ENCODE peak calls at places on chromosome 12, in ten cellular contexts. One of them, this sample, is unnamed.

GRCh38 chr12:121214855-121215745 is 5.2 kb downstream of the P2RX4 start:
- DNase-seq in HepG2: peak; percentile 38
- DNase-seq in hippocampal formation: no peak
- DNase-seq in GM12892: no peak
- DNase-seq in activated gamma-delta T cell: no peak
- DNase-seq in progenitor cell of endocrine pancreas: no peak
- DNase-seq in HuH-7: no peak
- DNase-seq in EL: peak; percentile 93
- DNase-seq in HTR-8/SVneo: peak; percentile 64
- DNase-seq in T-helper 2 cell: no peak
- DNase-seq in this sample: no peak

GRCh38 chr12:75722714-75723200 is 211.3 kb upstream of the KRR1 start:
- DNase-seq in HepG2: peak; percentile 67
- DNase-seq in hippocampal formation: peak; percentile 45
- DNase-seq in GM12892: no peak
- DNase-seq in activated gamma-delta T cell: no peak
- DNase-seq in progenitor cell of endocrine pancreas: no peak
- DNase-seq in HuH-7: no peak
- DNase-seq in EL: peak; percentile 86
- DNase-seq in HTR-8/SVneo: peak; percentile 56
- DNase-seq in T-helper 2 cell: no peak
- DNase-seq in this sample: peak; percentile 13

GRCh38 chr12:50537538-50537919 is 32.7 kb downstream of the DIP2B start:
- DNase-seq in HepG2: no peak
- DNase-seq in hippocampal formation: no peak
- DNase-seq in GM12892: no peak
- DNase-seq in activated gamma-delta T cell: no peak
- DNase-seq in progenitor cell of endocrine pancreas: no peak
- DNase-seq in HuH-7: no peak
- DNase-seq in EL: peak; percentile 85
- DNase-seq in HTR-8/SVneo: peak; percentile 66
- DNase-seq in T-helper 2 cell: no peak
- DNase-seq in this sample: no peak

GRCh38 chr12:72974954-72975555 is 702.9 kb downstream of the TRHDE start:
- DNase-seq in HepG2: no peak
- DNase-seq in hippocampal formation: no peak
- DNase-seq in GM12892: no peak
- DNase-seq in activated gamma-delta T cell: no peak
- DNase-seq in progenitor cell of endocrine pancreas: no peak
- DNase-seq in HuH-7: no peak
- DNase-seq in EL: no peak
- DNase-seq in HTR-8/SVneo: no peak
- DNase-seq in T-helper 2 cell: no peak
- DNase-seq in this sample: no peak

GRCh38 chr12:94186461-94187237 is 38.3 kb downstream of the PLXNC1 start:
- DNase-seq in HepG2: no peak
- DNase-seq in hippocampal formation: peak; percentile 72
- DNase-seq in GM12892: no peak
- DNase-seq in activated gamma-delta T cell: no peak
- DNase-seq in progenitor cell of endocrine pancreas: peak; percentile 39
- DNase-seq in HuH-7: no peak
- DNase-seq in EL: peak; percentile 67
- DNase-seq in HTR-8/SVneo: no peak
- DNase-seq in T-helper 2 cell: no peak
- DNase-seq in this sample: no peak

GRCh38 chr12:122202017-122202416 is 1.5 kb upstream of the B3GNT4 start:
- DNase-seq in HepG2: no peak
- DNase-seq in hippocampal formation: no peak
- DNase-seq in GM12892: no peak
- DNase-seq in activated gamma-delta T cell: no peak
- DNase-seq in progenitor cell of endocrine pancreas: no peak
- DNase-seq in HuH-7: no peak
- DNase-seq in EL: no peak
- DNase-seq in HTR-8/SVneo: no peak
- DNase-seq in T-helper 2 cell: no peak
- DNase-seq in this sample: no peak

GRCh38 chr12:64452559-64453329 is 824 bp downstream of the TBK1 start:
- DNase-seq in HepG2: peak; percentile 52
- DNase-seq in hippocampal formation: no peak
- DNase-seq in GM12892: no peak
- DNase-seq in activated gamma-delta T cell: no peak
- DNase-seq in progenitor cell of endocrine pancreas: no peak
- DNase-seq in HuH-7: peak; percentile 37
- DNase-seq in EL: peak; percentile 77
- DNase-seq in HTR-8/SVneo: peak; percentile 62
- DNase-seq in T-helper 2 cell: no peak
- DNase-seq in this sample: no peak

GRCh38 chr12:12398026-12398859 is 41.4 kb downstream of the BORCS5 start:
- DNase-seq in HepG2: peak; percentile 89
- DNase-seq in hippocampal formation: no peak
- DNase-seq in GM12892: no peak
- DNase-seq in activated gamma-delta T cell: no peak
- DNase-seq in progenitor cell of endocrine pancreas: no peak
- DNase-seq in HuH-7: peak; percentile 27
- DNase-seq in EL: peak; percentile 94
- DNase-seq in HTR-8/SVneo: peak; percentile 53
- DNase-seq in T-helper 2 cell: no peak
- DNase-seq in this sample: no peak

GRCh38 chr12:109763201-109763841 is 49.7 kb downstream of the FAM222A start:
- DNase-seq in HepG2: no peak
- DNase-seq in hippocampal formation: no peak
- DNase-seq in GM12892: no peak
- DNase-seq in activated gamma-delta T cell: no peak
- DNase-seq in progenitor cell of endocrine pancreas: no peak
- DNase-seq in HuH-7: no peak
- DNase-seq in EL: peak; percentile 77
- DNase-seq in HTR-8/SVneo: no peak
- DNase-seq in T-helper 2 cell: no peak
- DNase-seq in this sample: no peak

GRCh38 chr12:10395390-10395998 is 5.7 kb upstream of the KLRK1 start:
- DNase-seq in HepG2: peak; percentile 85
- DNase-seq in hippocampal formation: no peak
- DNase-seq in GM12892: no peak
- DNase-seq in activated gamma-delta T cell: no peak
- DNase-seq in progenitor cell of endocrine pancreas: no peak
- DNase-seq in HuH-7: peak; percentile 52
- DNase-seq in EL: peak; percentile 92
- DNase-seq in HTR-8/SVneo: peak; percentile 45
- DNase-seq in T-helper 2 cell: no peak
- DNase-seq in this sample: no peak

GRCh38 chr12:77213316-77213715 is 147.9 kb upstream of the E2F7 start:
- DNase-seq in HepG2: no peak
- DNase-seq in hippocampal formation: no peak
- DNase-seq in GM12892: no peak
- DNase-seq in activated gamma-delta T cell: no peak
- DNase-seq in progenitor cell of endocrine pancreas: no peak
- DNase-seq in HuH-7: no peak
- DNase-seq in EL: no peak
- DNase-seq in HTR-8/SVneo: no peak
- DNase-seq in T-helper 2 cell: no peak
- DNase-seq in this sample: no peak

GRCh38 chr12:70040141-70040540 is 203.1 kb upstream of the CNOT2 start:
- DNase-seq in HepG2: no peak
- DNase-seq in hippocampal formation: no peak
- DNase-seq in GM12892: no peak
- DNase-seq in activated gamma-delta T cell: no peak
- DNase-seq in progenitor cell of endocrine pancreas: no peak
- DNase-seq in HuH-7: no peak
- DNase-seq in EL: peak; percentile 6
- DNase-seq in HTR-8/SVneo: no peak
- DNase-seq in T-helper 2 cell: no peak
- DNase-seq in this sample: no peak

GRCh38 chr12:96134200-96134599 is 60.0 kb upstream of the ELK3 start:
- DNase-seq in HepG2: no peak
- DNase-seq in hippocampal formation: no peak
- DNase-seq in GM12892: no peak
- DNase-seq in activated gamma-delta T cell: no peak
- DNase-seq in progenitor cell of endocrine pancreas: no peak
- DNase-seq in HuH-7: no peak
- DNase-seq in EL: no peak
- DNase-seq in HTR-8/SVneo: no peak
- DNase-seq in T-helper 2 cell: no peak
- DNase-seq in this sample: peak; percentile 3

GRCh38 chr12:97701901-97702300 is 239.3 kb downstream of the RMST start:
- DNase-seq in HepG2: no peak
- DNase-seq in hippocampal formation: no peak
- DNase-seq in GM12892: no peak
- DNase-seq in activated gamma-delta T cell: no peak
- DNase-seq in progenitor cell of endocrine pancreas: no peak
- DNase-seq in HuH-7: no peak
- DNase-seq in EL: no peak
- DNase-seq in HTR-8/SVneo: no peak
- DNase-seq in T-helper 2 cell: no peak
- DNase-seq in this sample: no peak

GRCh38 chr12:12719496-12719895 is 2.3 kb downstream of the CDKN1B start:
- DNase-seq in HepG2: no peak
- DNase-seq in hippocampal formation: no peak
- DNase-seq in GM12892: no peak
- DNase-seq in activated gamma-delta T cell: no peak
- DNase-seq in progenitor cell of endocrine pancreas: no peak
- DNase-seq in HuH-7: no peak
- DNase-seq in EL: peak; percentile 43
- DNase-seq in HTR-8/SVneo: no peak
- DNase-seq in T-helper 2 cell: no peak
- DNase-seq in this sample: no peak

GRCh38 chr12:53484686-53485567 is 14.3 kb downstream of the MAP3K12 start:
- DNase-seq in HepG2: no peak
- DNase-seq in hippocampal formation: no peak
- DNase-seq in GM12892: no peak
- DNase-seq in activated gamma-delta T cell: no peak
- DNase-seq in progenitor cell of endocrine pancreas: no peak
- DNase-seq in HuH-7: no peak
- DNase-seq in EL: peak; percentile 61
- DNase-seq in HTR-8/SVneo: no peak
- DNase-seq in T-helper 2 cell: no peak
- DNase-seq in this sample: no peak

GRCh38 chr12:122866950-122867607 is 28.8 kb downstream of the VPS37B start:
- DNase-seq in HepG2: no peak
- DNase-seq in hippocampal formation: no peak
- DNase-seq in GM12892: peak; percentile 22
- DNase-seq in activated gamma-delta T cell: no peak
- DNase-seq in progenitor cell of endocrine pancreas: no peak
- DNase-seq in HuH-7: no peak
- DNase-seq in EL: no peak
- DNase-seq in HTR-8/SVneo: no peak
- DNase-seq in T-helper 2 cell: no peak
- DNase-seq in this sample: no peak

GRCh38 chr12:110317921-110318320 is 36.9 kb downstream of the ATP2A2 start:
- DNase-seq in HepG2: no peak
- DNase-seq in hippocampal formation: no peak
- DNase-seq in GM12892: no peak
- DNase-seq in activated gamma-delta T cell: no peak
- DNase-seq in progenitor cell of endocrine pancreas: no peak
- DNase-seq in HuH-7: no peak
- DNase-seq in EL: peak; percentile 25
- DNase-seq in HTR-8/SVneo: no peak
- DNase-seq in T-helper 2 cell: no peak
- DNase-seq in this sample: no peak

GRCh38 chr12:131242741-131243496 is 289.2 kb downstream of the ADGRD1 start:
- DNase-seq in HepG2: no peak
- DNase-seq in hippocampal formation: no peak
- DNase-seq in GM12892: no peak
- DNase-seq in activated gamma-delta T cell: no peak
- DNase-seq in progenitor cell of endocrine pancreas: no peak
- DNase-seq in HuH-7: no peak
- DNase-seq in EL: no peak
- DNase-seq in HTR-8/SVneo: no peak
- DNase-seq in T-helper 2 cell: no peak
- DNase-seq in this sample: no peak

GRCh38 chr12:49809369-49810158 is 18.6 kb downstream of the NCKAP5L start:
- DNase-seq in HepG2: no peak
- DNase-seq in hippocampal formation: peak; percentile 17
- DNase-seq in GM12892: no peak
- DNase-seq in activated gamma-delta T cell: no peak
- DNase-seq in progenitor cell of endocrine pancreas: no peak
- DNase-seq in HuH-7: no peak
- DNase-seq in EL: no peak
- DNase-seq in HTR-8/SVneo: no peak
- DNase-seq in T-helper 2 cell: no peak
- DNase-seq in this sample: no peak

GRCh38 chr12:42809226-42809625 is 219.7 kb upstream of the PRICKLE1 start:
- DNase-seq in HepG2: no peak
- DNase-seq in hippocampal formation: no peak
- DNase-seq in GM12892: no peak
- DNase-seq in activated gamma-delta T cell: no peak
- DNase-seq in progenitor cell of endocrine pancreas: no peak
- DNase-seq in HuH-7: no peak
- DNase-seq in EL: peak; percentile 70
- DNase-seq in HTR-8/SVneo: peak; percentile 37
- DNase-seq in T-helper 2 cell: no peak
- DNase-seq in this sample: no peak

GRCh38 chr12:58654021-58654420 is 266.3 kb downstream of the LRIG3 start:
- DNase-seq in HepG2: no peak
- DNase-seq in hippocampal formation: no peak
- DNase-seq in GM12892: no peak
- DNase-seq in activated gamma-delta T cell: no peak
- DNase-seq in progenitor cell of endocrine pancreas: no peak
- DNase-seq in HuH-7: no peak
- DNase-seq in EL: no peak
- DNase-seq in HTR-8/SVneo: no peak
- DNase-seq in T-helper 2 cell: no peak
- DNase-seq in this sample: no peak

GRCh38 chr12:3380200-3381020 is 110.6 kb upstream of the PRMT8 start:
- DNase-seq in HepG2: no peak
- DNase-seq in hippocampal formation: no peak
- DNase-seq in GM12892: no peak
- DNase-seq in activated gamma-delta T cell: no peak
- DNase-seq in progenitor cell of endocrine pancreas: no peak
- DNase-seq in HuH-7: no peak
- DNase-seq in EL: no peak
- DNase-seq in HTR-8/SVneo: no peak
- DNase-seq in T-helper 2 cell: no peak
- DNase-seq in this sample: no peak

GRCh38 chr12:108821407-108822397 is 35.7 kb downstream of the SSH1 start:
- DNase-seq in HepG2: no peak
- DNase-seq in hippocampal formation: no peak
- DNase-seq in GM12892: no peak
- DNase-seq in activated gamma-delta T cell: no peak
- DNase-seq in progenitor cell of endocrine pancreas: no peak
- DNase-seq in HuH-7: no peak
- DNase-seq in EL: peak; percentile 59
- DNase-seq in HTR-8/SVneo: no peak
- DNase-seq in T-helper 2 cell: no peak
- DNase-seq in this sample: no peak

GRCh38 chr12:98274430-98275130 is 240.8 kb upstream of the TMPO start:
- DNase-seq in HepG2: no peak
- DNase-seq in hippocampal formation: no peak
- DNase-seq in GM12892: no peak
- DNase-seq in activated gamma-delta T cell: no peak
- DNase-seq in progenitor cell of endocrine pancreas: no peak
- DNase-seq in HuH-7: no peak
- DNase-seq in EL: no peak
- DNase-seq in HTR-8/SVneo: no peak
- DNase-seq in T-helper 2 cell: no peak
- DNase-seq in this sample: no peak

GRCh38 chr12:27101290-27101689 is 18.9 kb upstream of the C12orf71 start:
- DNase-seq in HepG2: no peak
- DNase-seq in hippocampal formation: no peak
- DNase-seq in GM12892: no peak
- DNase-seq in activated gamma-delta T cell: no peak
- DNase-seq in progenitor cell of endocrine pancreas: no peak
- DNase-seq in HuH-7: no peak
- DNase-seq in EL: peak; percentile 25
- DNase-seq in HTR-8/SVneo: peak; percentile 23
- DNase-seq in T-helper 2 cell: no peak
- DNase-seq in this sample: no peak

GRCh38 chr12:15336772-15337553 is 14.7 kb downstream of the PTPRO start:
- DNase-seq in HepG2: no peak
- DNase-seq in hippocampal formation: no peak
- DNase-seq in GM12892: no peak
- DNase-seq in activated gamma-delta T cell: no peak
- DNase-seq in progenitor cell of endocrine pancreas: no peak
- DNase-seq in HuH-7: no peak
- DNase-seq in EL: peak; percentile 78
- DNase-seq in HTR-8/SVneo: no peak
- DNase-seq in T-helper 2 cell: no peak
- DNase-seq in this sample: no peak

GRCh38 chr12:19288603-19289244 is 150.6 kb upstream of the AEBP2 start:
- DNase-seq in HepG2: peak; percentile 32
- DNase-seq in hippocampal formation: no peak
- DNase-seq in GM12892: no peak
- DNase-seq in activated gamma-delta T cell: no peak
- DNase-seq in progenitor cell of endocrine pancreas: no peak
- DNase-seq in HuH-7: peak; percentile 32
- DNase-seq in EL: peak; percentile 43
- DNase-seq in HTR-8/SVneo: peak; percentile 41
- DNase-seq in T-helper 2 cell: no peak
- DNase-seq in this sample: no peak